ENCODE peak calls at places on chromosomes 11 and 22, in ten cellular contexts. V is prostate gland; Y is adipocyte; U is activated CD4-positive, alpha-beta T cell treated with anti-CD3 and anti-CD28 coated beads for 24 hours; F is aorta; Z is HT1080; B is EL; G is body of pancreas; N is PC-9; K is IMR-90. H is an unnamed sample.

GRCh38 chr22:48536691-48537591 is 1290.7 kb downstream of the BRD1 start:
- DNase-seq in V (peak), Y (no peak), U (no peak), F (no peak), Z (no peak), B (no peak), G (peak), N (no peak), K (no peak), H (no peak)

GRCh38 chr11:134668076-134668475 is 256.0 kb upstream of the B3GAT1 start:
- DNase-seq in V (no peak), Y (no peak), U (no peak), F (no peak), Z (no peak), B (no peak), G (no peak), N (no peak), K (no peak), H (no peak)

GRCh38 chr22:36510966-36511881 is 4.4 kb upstream of the FOXRED2 start:
- DNase-seq in V (no peak), Y (peak), U (peak), F (peak), Z (peak), B (peak), G (peak), N (peak), K (peak), H (no peak)

GRCh38 chr11:66727282-66727882 is 1.6 kb downstream of the SPTBN2 start:
- DNase-seq in V (no peak), Y (peak), U (no peak), F (no peak), Z (peak), B (peak), G (peak), N (no peak), K (peak), H (peak)

GRCh38 chr11:114348200-114349191 is 51.8 kb downstream of the C11orf71 start:
- DNase-seq in V (peak), Y (peak), U (peak), F (no peak), Z (peak), B (peak), G (peak), N (peak), K (peak), H (no peak)

GRCh38 chr22:42918500-42918899 is 61.4 kb upstream of the ARFGAP3 start:
- DNase-seq in V (peak), Y (no peak), U (no peak), F (no peak), Z (no peak), B (no peak), G (no peak), N (no peak), K (no peak), H (no peak)

GRCh38 chr11:114892381-114893197 is 214.3 kb downstream of the NXPE2 start:
- DNase-seq in V (no peak), Y (no peak), U (no peak), F (no peak), Z (peak), B (no peak), G (no peak), N (peak), K (no peak), H (no peak)

GRCh38 chr11:92702037-92702436 is 267.4 kb upstream of the MTNR1B start:
- DNase-seq in V (no peak), Y (no peak), U (no peak), F (no peak), Z (peak), B (peak), G (no peak), N (no peak), K (peak), H (no peak)

GRCh38 chr22:24772493-24773220 is 1.9 kb downstream of the PIWIL3 start:
- DNase-seq in V (no peak), Y (peak), U (no peak), F (no peak), Z (peak), B (peak), G (no peak), N (no peak), K (peak), H (no peak)

GRCh38 chr11:68855205-68855978 is 13.7 kb upstream of the CPT1A start:
- DNase-seq in V (peak), Y (peak), U (no peak), F (peak), Z (no peak), B (peak), G (peak), N (no peak), K (peak), H (no peak)

GRCh38 chr11:64132388-64132771 is 33.5 kb downstream of the MACROD1 start:
- DNase-seq in V (no peak), Y (no peak), U (no peak), F (no peak), Z (no peak), B (no peak), G (no peak), N (no peak), K (no peak), H (no peak)

GRCh38 chr22:23068832-23069385 is 1.4 kb upstream of the GNAZ start:
- DNase-seq in V (no peak), Y (no peak), U (no peak), F (peak), Z (no peak), B (no peak), G (no peak), N (no peak), K (no peak), H (peak)

GRCh38 chr11:118625976-118626375 is 18.6 kb downstream of the PHLDB1 start:
- DNase-seq in V (no peak), Y (peak), U (no peak), F (peak), Z (no peak), B (no peak), G (no peak), N (no peak), K (no peak), H (no peak)

GRCh38 chr11:115458877-115459276 is 45.3 kb downstream of the CADM1 start:
- DNase-seq in V (no peak), Y (no peak), U (no peak), F (no peak), Z (no peak), B (no peak), G (no peak), N (no peak), K (peak), H (no peak)

GRCh38 chr22:50261615-50262459 is at the start of gene MAPK12:
- DNase-seq in V (no peak), Y (peak), U (no peak), F (no peak), Z (no peak), B (peak), G (no peak), N (peak), K (no peak), H (no peak)

GRCh38 chr11:64181506-64182411 is 4.2 kb upstream of the STIP1 start:
- DNase-seq in V (peak), Y (peak), U (no peak), F (peak), Z (peak), B (peak), G (peak), N (peak), K (peak), H (no peak)